ENCODE peak calls at places on chromosomes 4 and X, in six cellular contexts. W, S, P, E, O and H are unnamed samples. For H3K9me2, the result is how much of the 10 kb centered on the place peaks cover.

GRCh38 chr4:139599594-139600374 is 43.8 kb upstream of the SETD7 start:
- DNase-seq in P (no peak), W (no peak), E (no peak), S (peak), O (no peak), H (peak)

GRCh38 chrX:23694606-23695005 is 27.3 kb downstream of the PRDX4 start:
- DNase-seq in W (peak), E (peak), O (peak), P (peak), S (peak), H (peak)

GRCh38 chr4:59818656-59819055 is 1381.5 kb upstream of the ADGRL3 start:
- DNase-seq in O (peak), E (no peak), S (no peak), W (no peak), P (no peak), H (peak)

GRCh38 chr4:4407299-4408131 is 20.6 kb downstream of the NSG1 start:
- DNase-seq in E (no peak), O (no peak), W (no peak), S (no peak), P (no peak), H (no peak)

GRCh38 chrX:5644786-5645185 is 583.9 kb downstream of the NLGN4X start:
- DNase-seq in S (no peak), W (no peak), P (no peak), E (no peak), O (peak), H (no peak)

GRCh38 chr4:185513489-185514181 is 21.7 kb downstream of the PDLIM3 start:
- DNase-seq in E (no peak), O (no peak), S (no peak), W (no peak), P (no peak), H (peak)

GRCh38 chr4:17807446-17807845 is 3.1 kb downstream of the DCAF16 start:
- DNase-seq in P (no peak), E (no peak), W (no peak), S (peak), O (no peak), H (no peak)

GRCh38 chr4:6271701-6272465 is 2.2 kb downstream of the WFS1 start:
- DNase-seq in P (no peak), W (no peak), O (no peak), S (no peak), E (no peak), H (peak)

GRCh38 chr4:54110019-54110416 is 10.1 kb downstream of the GSX2 start:
- DNase-seq in E (no peak), W (no peak), P (no peak), S (no peak), O (no peak), H (no peak)

GRCh38 chr4:174702974-174703478 is 126.0 kb downstream of the GLRA3 start:
- DNase-seq in S (peak), E (no peak), W (no peak), P (no peak), O (no peak), H (no peak)

GRCh38 chrX:2650865-2651264 is 40.2 kb upstream of the CD99 start:
- DNase-seq in O (no peak), W (no peak), S (peak), E (no peak), P (no peak), H (peak)

GRCh38 chr4:86015412-86016350 is 344.2 kb downstream of the MAPK10 start:
- DNase-seq in E (no peak), S (peak), P (no peak), W (no peak), O (no peak), H (no peak)

GRCh38 chr4:124641715-124642380 is 70.7 kb downstream of the ANKRD50 start:
- DNase-seq in W (no peak), S (peak), O (peak), P (no peak), E (peak), H (peak)

GRCh38 chr4:83873996-83874395 is 338.1 kb downstream of the GPAT3 start:
- DNase-seq in W (no peak), S (no peak), O (no peak), E (no peak), P (no peak), H (no peak)

GRCh38 chr4:53595204-53595603 is 3.9 kb upstream of the LNX1 start:
- DNase-seq in W (no peak), E (no peak), S (no peak), P (no peak), O (no peak), H (no peak)

GRCh38 chrX:53445977-53446376 is 11.8 kb upstream of the HSD17B10 start:
- DNase-seq in E (no peak), W (peak), P (peak), S (peak), O (peak), H (peak)

GRCh38 chr4:143352052-143352451 is 15.4 kb downstream of the GAB1 start:
- DNase-seq in E (no peak), S (no peak), W (peak), P (no peak), O (no peak), H (peak)

GRCh38 chrX:41022579-41022978 is 62.7 kb upstream of the USP9X start:
- DNase-seq in O (no peak), S (peak), W (no peak), P (no peak), E (peak), H (peak)

GRCh38 chrX:426881-427280 is 40.2 kb upstream of the PPP2R3B start:
- DNase-seq in P (no peak), S (no peak), O (no peak), W (no peak), E (no peak), H (peak)

GRCh38 chrX:40468033-40468979 is 112.5 kb upstream of the ATP6AP2 start:
- DNase-seq in E (peak), P (peak), S (peak), O (peak), W (peak), H (peak)

GRCh38 chr4:88005086-88005485 is 2.3 kb upstream of the PKD2 start:
- DNase-seq in P (no peak), O (no peak), W (no peak), S (peak), E (no peak), H (no peak)

GRCh38 chrX:125131146-125131545 is 188.5 kb upstream of the TEX13C start:
- DNase-seq in E (no peak), S (peak), W (no peak), O (peak), P (peak), H (peak)

GRCh38 chr4:68147079-68147478 is 17.4 kb upstream of the TMPRSS11F start:
- DNase-seq in S (no peak), W (no peak), P (no peak), O (no peak), E (no peak), H (no peak)

GRCh38 chrX:39012561-39013209 is 211.4 kb downstream of the MID1IP1 start:
- DNase-seq in P (no peak), E (no peak), W (peak), S (peak), O (no peak), H (peak)

GRCh38 chr4:73811841-73812240 is 24.6 kb upstream of the CXCL6 start:
- DNase-seq in O (no peak), E (no peak), W (no peak), S (no peak), P (no peak), H (no peak)

GRCh38 chr4:26334366-26334765 is 13.6 kb downstream of the RBPJ start:
- DNase-seq in S (no peak), P (no peak), W (no peak), O (no peak), E (no peak), H (no peak)

GRCh38 chrX:31099536-31100090 is 27.8 kb upstream of the FTHL17 start:
- DNase-seq in O (no peak), W (no peak), E (no peak), P (no peak), S (no peak), H (no peak)

GRCh38 chr4:136634121-136634520 is 898.2 kb downstream of the PCDH18 start:
- DNase-seq in P (no peak), E (no peak), O (no peak), W (peak), S (no peak), H (no peak)

GRCh38 chrX:104427693-104428092 is 138.3 kb upstream of the IL1RAPL2 start:
- DNase-seq in O (no peak), P (no peak), E (no peak), W (no peak), S (no peak), H (no peak)

GRCh38 chr4:106347167-106347566 is 21.4 kb downstream of the GIMD1 start:
- DNase-seq in E (no peak), P (no peak), W (no peak), O (no peak), S (no peak), H (no peak)

GRCh38 chrX:23661671-23662070 is 5.6 kb upstream of the PRDX4 start:
- DNase-seq in W (no peak), S (peak), P (no peak), O (no peak), E (no peak), H (no peak)

GRCh38 chrX:18886344-18887161 is 97.4 kb downstream of the PHKA2 start:
- DNase-seq in P (peak), E (peak), S (peak), O (peak), W (peak), H (peak)

GRCh38 chr4:168480991-168481588 is 798 bp upstream of the DDX60L start:
- DNase-seq in P (peak), W (peak), S (peak), E (peak), O (peak), H (peak)

DNA sequence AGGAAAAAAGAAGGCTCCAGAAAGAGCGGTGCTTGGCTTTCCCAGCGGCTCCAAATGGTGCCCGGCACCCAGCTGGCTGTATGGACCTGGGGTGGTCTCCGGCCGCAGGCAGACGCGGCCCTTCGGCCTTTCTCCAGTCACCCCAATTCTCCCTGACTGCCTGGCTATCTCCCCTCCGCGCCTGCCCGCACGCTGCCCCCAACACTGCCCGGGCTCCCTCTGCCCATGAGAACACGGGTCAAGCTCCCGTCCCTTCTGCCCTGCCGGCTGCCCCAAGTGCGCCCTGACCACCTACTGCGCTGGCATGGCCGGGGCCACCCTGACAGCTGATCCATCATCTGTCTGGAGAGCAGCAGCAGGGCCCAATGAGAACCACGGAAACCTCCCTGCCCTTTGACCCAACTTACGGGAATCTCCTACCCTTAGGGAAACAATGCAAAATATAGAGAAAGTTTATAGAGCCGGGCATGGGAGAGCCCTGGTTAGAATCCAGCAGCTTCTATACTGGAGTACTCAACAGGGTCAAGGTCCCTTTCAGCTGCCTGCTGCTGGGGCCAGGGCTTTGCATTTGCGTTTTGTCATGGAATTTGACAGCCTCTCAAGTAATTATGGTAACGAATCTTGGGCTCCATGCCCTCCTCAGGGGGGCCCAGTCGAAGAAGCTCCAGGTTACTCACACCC is 1.2 kb upstream of the FAM3A start:
- DNase-seq in O (no peak), S (no peak), W (no peak), E (no peak), P (no peak), H (no peak)
- H3K4me3 ChIP-seq in O (no peak), S (peak), W (no peak), E (no peak), P (no peak), H (peak)

GRCh38 chrX:155263854-155264628 is at the start of gene RAB39B:
- DNase-seq in O (peak), W (peak), S (peak), E (no peak), P (peak), H (peak)
- H3K9ac ChIP-seq in O (peak), W (peak), S (peak), E (no peak), P (peak), H (no peak)

DNA sequence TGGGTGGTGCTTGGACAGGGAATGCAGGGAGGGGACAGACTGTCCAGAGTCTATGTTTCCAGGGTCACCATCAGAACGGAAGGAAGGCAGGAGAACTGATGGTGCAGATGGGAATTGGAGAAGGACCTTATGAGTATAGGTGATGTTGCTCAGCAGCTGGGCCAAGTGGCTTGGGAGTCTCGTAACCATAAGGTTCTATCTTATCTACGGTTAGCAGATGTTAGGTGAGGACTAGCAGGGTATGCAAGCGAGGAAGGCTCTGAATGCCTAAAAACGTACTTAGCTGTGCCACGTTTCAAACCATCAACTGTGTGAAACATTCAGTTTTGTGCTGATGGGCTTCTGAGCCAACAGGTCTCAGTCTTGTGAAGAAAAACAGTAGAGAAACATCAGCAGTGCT is 22.4 kb downstream of the MAGEA9 start:
- DNase-seq in O (no peak), W (no peak), P (no peak), S (no peak), E (no peak), H (no peak)
- H3K9me2 ChIP-seq in O (under half), W (under half), P (under half), S (under half), E (under half), H (under half)

GRCh38 chrX:153981771-153982533 is 9.4 kb downstream of the TMEM187 start:
- DNase-seq in O (peak), W (no peak), E (no peak), S (no peak), P (no peak), H (no peak)
- H3K4me3 ChIP-seq in O (no peak), W (no peak), E (no peak), S (no peak), P (no peak), H (no peak)

GRCh38 chrX:48466696-48467095 is 3.4 kb downstream of the SLC38A5 start:
- DNase-seq in P (peak), E (no peak), S (no peak), W (peak), O (no peak), H (no peak)
- H3K9ac ChIP-seq in P (no peak), E (no peak), S (no peak), W (no peak), O (no peak), H (no peak)